ENCODE peak calls at places on chromosomes 7 and 10, in ten cellular contexts. O, C, H, Z, X, M, B, L, I and F are unnamed samples.

GRCh38 chr10:95445223-95445836 is 115.8 kb downstream of the SORBS1 start:
- DNase-seq in B (peak; percentile 53), Z (peak; percentile 46), L (peak; percentile 68), C (peak; percentile 87), H (peak; percentile 86), O (no peak), M (no peak), I (peak; percentile 63), X (peak; percentile 76), F (peak; percentile 90)

GRCh38 chr10:123995461-123996131 is 97.8 kb downstream of the CHST15 start:
- DNase-seq in B (peak; percentile 66), H (peak; percentile 96), M (peak; percentile 53), I (no peak), L (peak; percentile 90), C (peak; percentile 90), Z (peak; percentile 90), O (peak; percentile 68), X (peak; percentile 49), F (peak; percentile 60)

GRCh38 chr10:79383974-79384606 is 36.8 kb downstream of the PPIF start:
- DNase-seq in O (no peak), H (no peak), B (no peak), Z (no peak), L (no peak), X (peak; percentile 18), M (no peak), I (peak; percentile 5), C (no peak), F (peak; percentile 66)

GRCh38 chr10:72490951-72491350 is 134.9 kb downstream of the MICU1 start:
- DNase-seq in C (peak; percentile 76), L (peak; percentile 42), X (no peak), M (no peak), O (no peak), Z (no peak), H (peak; percentile 75), B (peak; percentile 73), I (no peak), F (no peak)

GRCh38 chr7:27156508-27156898 is at the start of gene HOXA7:
- DNase-seq in C (peak; percentile 91), Z (no peak), O (peak; percentile 90), X (peak; percentile 82), H (no peak), B (peak; percentile 63), L (no peak), I (peak; percentile 79), M (no peak), F (no peak)

GRCh38 chr10:61897671-61898434 is 3.6 kb upstream of the ARID5B start:
- DNase-seq in L (peak; percentile 74), B (peak; percentile 38), X (peak; percentile 46), Z (peak; percentile 60), H (peak; percentile 73), O (peak; percentile 61), I (peak; percentile 48), M (peak; percentile 49), C (peak; percentile 78), F (peak; percentile 80)

GRCh38 chr7:24788956-24789576 is 31.8 kb upstream of the GSDME start:
- DNase-seq in B (no peak), C (no peak), M (no peak), I (no peak), Z (no peak), O (no peak), L (no peak), X (no peak), H (no peak), F (no peak)

GRCh38 chr10:119667562-119668328 is 16.6 kb downstream of the BAG3 start:
- DNase-seq in O (peak; percentile 88), I (peak; percentile 48), C (peak; percentile 99), M (peak; percentile 94), B (peak; percentile 98), L (peak; percentile 96), H (peak; percentile 98), Z (peak; percentile 98), X (no peak), F (peak; percentile 89)

GRCh38 chr10:131477457-131478205 is 166.1 kb upstream of the TCERG1L start:
- DNase-seq in L (no peak), H (no peak), O (no peak), X (no peak), C (no peak), I (no peak), M (no peak), Z (no peak), B (no peak), F (no peak)

GRCh38 chr7:739455-739963 is 12.4 kb upstream of the PRKAR1B start:
- DNase-seq in Z (no peak), L (no peak), X (no peak), C (no peak), O (no peak), M (no peak), B (no peak), H (no peak), I (no peak), F (no peak)

GRCh38 chr10:5574642-5575131 is 49.9 kb downstream of the CALML3 start:
- DNase-seq in Z (no peak), I (no peak), M (no peak), B (no peak), L (no peak), C (no peak), H (no peak), O (no peak), X (peak; percentile 69), F (no peak)

GRCh38 chr7:67644149-67644548 is 647.5 kb downstream of the TYW1 start:
- DNase-seq in Z (no peak), M (no peak), I (peak; percentile 9), B (no peak), L (no peak), H (no peak), C (no peak), X (no peak), O (no peak), F (no peak)

GRCh38 chr10:33142290-33142689 is 184.3 kb upstream of the ITGB1 start:
- DNase-seq in B (no peak), H (peak; percentile 62), C (no peak), L (no peak), Z (no peak), M (no peak), X (no peak), O (no peak), I (no peak), F (no peak)

GRCh38 chr7:2525161-2525930 is 5.8 kb downstream of the LFNG start:
- DNase-seq in C (no peak), X (no peak), H (no peak), I (no peak), Z (no peak), B (no peak), O (no peak), M (no peak), L (no peak), F (no peak)
- H3K4me1 ChIP-seq in C (peaks cover 36% of the 10 kb centered on the region), X (peaks cover 60% of the 10 kb centered on the region), H (peaks cover 25% of the 10 kb centered on the region), I (peaks cover 94% of the 10 kb centered on the region), Z (peaks cover 68% of the 10 kb centered on the region), B (peaks cover 35% of the 10 kb centered on the region), O (peaks cover 13% of the 10 kb centered on the region), M (peaks cover 4% of the 10 kb centered on the region), L (peaks cover 83% of the 10 kb centered on the region), F (peaks cover 92% of the 10 kb centered on the region)

DNA sequence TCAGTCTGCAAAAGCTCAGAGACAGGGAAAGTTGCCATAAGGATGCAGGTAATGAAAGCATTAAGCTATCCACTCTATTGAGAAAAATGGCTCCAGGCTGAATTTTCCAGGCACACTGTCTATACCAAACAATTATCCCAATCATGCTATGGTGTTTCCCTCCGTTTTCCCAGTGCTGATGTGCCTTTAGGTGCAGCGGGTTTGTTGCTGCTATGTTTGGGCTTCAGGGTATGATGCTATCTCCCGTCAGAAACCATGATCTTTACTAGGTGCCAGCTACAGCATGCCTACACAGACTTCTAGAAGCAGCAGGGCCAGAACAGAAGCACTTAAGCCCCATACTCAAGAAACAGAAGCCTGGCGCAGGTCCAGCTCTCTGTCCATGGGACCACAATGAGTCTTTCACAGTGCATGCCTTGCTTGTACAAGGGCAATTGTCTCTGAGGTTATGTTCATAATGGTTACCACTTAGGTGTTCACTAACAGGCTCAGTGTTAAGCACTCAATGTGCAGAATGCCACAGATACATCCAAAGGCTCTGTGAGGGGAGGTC is 19.4 kb downstream of the STEAP1B start:
- DNase-seq in M (peak; percentile 22), H (no peak), Z (no peak), C (no peak), O (no peak), X (no peak), L (no peak), B (no peak), I (no peak), F (no peak)
- H3K36me3 ChIP-seq in M (no peaks in the 10 kb centered on the region), H (no peaks in the 10 kb centered on the region), Z (no peaks in the 10 kb centered on the region), C (no peaks in the 10 kb centered on the region), O (no peaks in the 10 kb centered on the region), X (no peaks in the 10 kb centered on the region), L (peaks cover 24% of the 10 kb centered on the region), B (no peaks in the 10 kb centered on the region), I (peaks cover 6% of the 10 kb centered on the region), F (no peaks in the 10 kb centered on the region)

GRCh38 chr10:26481914-26482550 is 43.9 kb downstream of the APBB1IP start:
- DNase-seq in C (no peak), B (no peak), M (no peak), L (no peak), Z (no peak), X (no peak), I (no peak), H (no peak), O (peak; percentile 87), F (no peak)

GRCh38 chr10:26479766-26480492 is 41.8 kb downstream of the APBB1IP start:
- DNase-seq in X (no peak), I (no peak), H (no peak), M (no peak), C (no peak), B (no peak), O (peak; percentile 81), Z (no peak), L (no peak), F (no peak)

GRCh38 chr10:26475448-26475847 is 37.3 kb downstream of the APBB1IP start:
- DNase-seq in I (no peak), M (no peak), H (no peak), Z (no peak), C (no peak), O (no peak), B (no peak), L (no peak), X (no peak), F (no peak)

GRCh38 chr10:26480909-26481703 is 43.0 kb downstream of the APBB1IP start:
- DNase-seq in X (no peak), I (peak; percentile 27), C (no peak), H (no peak), B (no peak), M (no peak), L (no peak), Z (no peak), O (peak; percentile 89), F (no peak)

DNA sequence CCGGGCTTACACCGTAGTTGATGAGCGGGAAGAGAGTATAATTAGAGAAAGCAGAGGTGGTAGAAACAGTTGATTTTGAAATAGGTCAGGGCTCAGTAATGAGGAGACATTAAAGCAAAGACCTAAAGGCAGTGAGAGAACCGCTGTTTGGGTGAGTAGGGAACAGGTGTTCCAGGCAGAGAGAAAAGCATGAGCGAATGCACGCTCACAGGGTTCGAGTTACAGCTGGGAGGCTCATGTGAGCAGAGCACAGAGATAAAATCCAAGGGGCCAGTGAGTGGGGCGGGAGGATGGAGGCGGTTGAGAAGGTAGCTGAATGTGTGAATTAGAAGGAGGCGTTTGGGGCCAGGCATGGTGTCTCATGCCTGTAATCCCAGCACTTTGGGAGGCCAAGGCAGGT is 39.9 kb downstream of the APBB1IP start:
- DNase-seq in Z (no peak), H (no peak), I (no peak), O (peak; percentile 67), C (no peak), L (no peak), B (no peak), M (no peak), X (no peak), F (no peak)
- H3K4me1 ChIP-seq in Z (peaks cover 25% of the 10 kb centered on the region), H (no peaks in the 10 kb centered on the region), I (peaks cover 18% of the 10 kb centered on the region), O (peaks cover 65% of the 10 kb centered on the region), C (peaks cover 22% of the 10 kb centered on the region), L (no peaks in the 10 kb centered on the region), B (no peaks in the 10 kb centered on the region), M (no peaks in the 10 kb centered on the region), X (no peaks in the 10 kb centered on the region), F (no peaks in the 10 kb centered on the region)

GRCh38 chr7:97015787-97016391 is 8.7 kb downstream of the DLX5 start:
- DNase-seq in I (no peak), Z (no peak), O (no peak), B (no peak), X (no peak), L (no peak), M (no peak), C (no peak), H (no peak), F (no peak)
- H3K36me3 ChIP-seq in I (no peaks in the 10 kb centered on the region), Z (no peaks in the 10 kb centered on the region), O (no peaks in the 10 kb centered on the region), B (no peaks in the 10 kb centered on the region), X (no peaks in the 10 kb centered on the region), L (no peaks in the 10 kb centered on the region), M (no peaks in the 10 kb centered on the region), C (no peaks in the 10 kb centered on the region), H (no peaks in the 10 kb centered on the region), F (no peaks in the 10 kb centered on the region)